ENCODE peak calls at places on chromosome 3, in seven cellular contexts. One of them, this sample, is unnamed.

GRCh38 chr3:170220871-170221270 is 1.4 kb upstream of the PRKCI start:
- DNase-seq in brain microvascular endothelial cell: peak
- DNase-seq in T-helper 1 cell: no peak
- DNase-seq in HFFc6: peak
- DNase-seq in stimulated activated CD4-positive, alpha-beta T cell treated with anti-CD3 and anti-CD28 coated beads, Interleukin-2, amount 100 ng/mL, for 48 hours: no peak
- DNase-seq in HTR-8/SVneo: peak
- DNase-seq in glomerular endothelial cell: no peak
- DNase-seq in this sample: no peak

GRCh38 chr3:144312702-144313101 is 341.1 kb downstream of the DIPK2A start:
- DNase-seq in stimulated activated CD4-positive, alpha-beta T cell treated with anti-CD3 and anti-CD28 coated beads, Interleukin-2, amount 100 ng/mL, for 48 hours: no peak
- DNase-seq in HTR-8/SVneo: no peak
- DNase-seq in brain microvascular endothelial cell: no peak
- DNase-seq in T-helper 1 cell: no peak
- DNase-seq in HFFc6: no peak
- DNase-seq in glomerular endothelial cell: no peak
- DNase-seq in this sample: no peak

GRCh38 chr3:143090486-143090885 is 29.1 kb upstream of the CHST2 start:
- DNase-seq in stimulated activated CD4-positive, alpha-beta T cell treated with anti-CD3 and anti-CD28 coated beads, Interleukin-2, amount 100 ng/mL, for 48 hours: no peak
- DNase-seq in glomerular endothelial cell: no peak
- DNase-seq in HFFc6: no peak
- DNase-seq in HTR-8/SVneo: no peak
- DNase-seq in brain microvascular endothelial cell: no peak
- DNase-seq in T-helper 1 cell: no peak
- DNase-seq in this sample: no peak

GRCh38 chr3:172591171-172591605 is 68.0 kb upstream of the TNFSF10 start:
- DNase-seq in brain microvascular endothelial cell: no peak
- DNase-seq in HTR-8/SVneo: no peak
- DNase-seq in glomerular endothelial cell: no peak
- DNase-seq in HFFc6: no peak
- DNase-seq in stimulated activated CD4-positive, alpha-beta T cell treated with anti-CD3 and anti-CD28 coated beads, Interleukin-2, amount 100 ng/mL, for 48 hours: no peak
- DNase-seq in T-helper 1 cell: no peak
- DNase-seq in this sample: no peak

GRCh38 chr3:124995460-124995994 is 60.3 kb downstream of the HEG1 start:
- DNase-seq in glomerular endothelial cell: no peak
- DNase-seq in T-helper 1 cell: no peak
- DNase-seq in HTR-8/SVneo: peak
- DNase-seq in HFFc6: peak
- DNase-seq in stimulated activated CD4-positive, alpha-beta T cell treated with anti-CD3 and anti-CD28 coated beads, Interleukin-2, amount 100 ng/mL, for 48 hours: peak
- DNase-seq in brain microvascular endothelial cell: no peak
- DNase-seq in this sample: peak

GRCh38 chr3:47504113-47504512 is 9.4 kb downstream of the ELP6 start:
- DNase-seq in HTR-8/SVneo: no peak
- DNase-seq in brain microvascular endothelial cell: no peak
- DNase-seq in glomerular endothelial cell: no peak
- DNase-seq in T-helper 1 cell: no peak
- DNase-seq in stimulated activated CD4-positive, alpha-beta T cell treated with anti-CD3 and anti-CD28 coated beads, Interleukin-2, amount 100 ng/mL, for 48 hours: no peak
- DNase-seq in HFFc6: no peak
- DNase-seq in this sample: no peak

GRCh38 chr3:89560546-89560945 is 453.1 kb downstream of the EPHA3 start:
- DNase-seq in T-helper 1 cell: no peak
- DNase-seq in HFFc6: no peak
- DNase-seq in HTR-8/SVneo: peak
- DNase-seq in glomerular endothelial cell: no peak
- DNase-seq in stimulated activated CD4-positive, alpha-beta T cell treated with anti-CD3 and anti-CD28 coated beads, Interleukin-2, amount 100 ng/mL, for 48 hours: no peak
- DNase-seq in brain microvascular endothelial cell: peak
- DNase-seq in this sample: no peak

GRCh38 chr3:195895078-195895899 is 13.1 kb downstream of the TNK2 start:
- DNase-seq in glomerular endothelial cell: no peak
- DNase-seq in T-helper 1 cell: no peak
- DNase-seq in HTR-8/SVneo: peak
- DNase-seq in HFFc6: peak
- DNase-seq in brain microvascular endothelial cell: no peak
- DNase-seq in stimulated activated CD4-positive, alpha-beta T cell treated with anti-CD3 and anti-CD28 coated beads, Interleukin-2, amount 100 ng/mL, for 48 hours: peak
- DNase-seq in this sample: no peak

GRCh38 chr3:184578218-184578617 is 16.6 kb downstream of the EPHB3 start:
- DNase-seq in glomerular endothelial cell: no peak
- DNase-seq in stimulated activated CD4-positive, alpha-beta T cell treated with anti-CD3 and anti-CD28 coated beads, Interleukin-2, amount 100 ng/mL, for 48 hours: no peak
- DNase-seq in HTR-8/SVneo: no peak
- DNase-seq in HFFc6: no peak
- DNase-seq in brain microvascular endothelial cell: no peak
- DNase-seq in T-helper 1 cell: no peak
- DNase-seq in this sample: no peak

GRCh38 chr3:28286595-28286994 is 45.2 kb downstream of the CMC1 start:
- DNase-seq in HTR-8/SVneo: peak
- DNase-seq in T-helper 1 cell: no peak
- DNase-seq in stimulated activated CD4-positive, alpha-beta T cell treated with anti-CD3 and anti-CD28 coated beads, Interleukin-2, amount 100 ng/mL, for 48 hours: no peak
- DNase-seq in brain microvascular endothelial cell: no peak
- DNase-seq in glomerular endothelial cell: no peak
- DNase-seq in HFFc6: peak
- DNase-seq in this sample: no peak

GRCh38 chr3:14505803-14506500 is 34.2 kb downstream of the GRIP2 start:
- DNase-seq in HTR-8/SVneo: no peak
- DNase-seq in glomerular endothelial cell: no peak
- DNase-seq in stimulated activated CD4-positive, alpha-beta T cell treated with anti-CD3 and anti-CD28 coated beads, Interleukin-2, amount 100 ng/mL, for 48 hours: no peak
- DNase-seq in brain microvascular endothelial cell: no peak
- DNase-seq in T-helper 1 cell: no peak
- DNase-seq in HFFc6: no peak
- DNase-seq in this sample: no peak

This sample was measured in tibial artery.